ENCODE peak calls at places on chromosomes 12 and 14, in four cellular contexts. One of them, this sample, is unnamed. For H3K4me1, the result is how much of the 10 kb centered on the place peaks cover.

GRCh38 chr12:94855853-94856252 is 147.6 kb downstream of the NDUFA12 start:
- DNase-seq in stomach: no peak
- DNase-seq in esophagus muscularis mucosa: no peak
- DNase-seq in A549: no peak
- DNase-seq in this sample: no peak

GRCh38 chr12:28506271-28506670 is 316.0 kb downstream of the CCDC91 start:
- DNase-seq in esophagus muscularis mucosa: no peak
- DNase-seq in stomach: no peak
- DNase-seq in A549: no peak
- DNase-seq in this sample: no peak

GRCh38 chr14:64684091-64684490 is 20.1 kb upstream of the PLEKHG3 start:
- DNase-seq in A549: no peak
- DNase-seq in stomach: no peak
- DNase-seq in esophagus muscularis mucosa: no peak
- DNase-seq in this sample: no peak

GRCh38 chr12:97936165-97936564 is 473.6 kb downstream of the RMST start:
- DNase-seq in esophagus muscularis mucosa: no peak
- DNase-seq in stomach: no peak
- DNase-seq in A549: no peak
- DNase-seq in this sample: no peak

GRCh38 chr12:31004666-31005065 is 69.0 kb upstream of the DDX11 start:
- DNase-seq in esophagus muscularis mucosa: no peak
- DNase-seq in stomach: no peak
- DNase-seq in A549: no peak
- DNase-seq in this sample: no peak

GRCh38 chr12:46825526-46826414 is at the start of gene SLC38A4:
- DNase-seq in stomach: no peak
- DNase-seq in A549: no peak
- DNase-seq in esophagus muscularis mucosa: no peak
- DNase-seq in this sample: no peak

GRCh38 chr14:24978862-24979724 is 70.9 kb downstream of the STXBP6 start:
- DNase-seq in stomach: no peak
- DNase-seq in esophagus muscularis mucosa: no peak
- DNase-seq in A549: no peak
- DNase-seq in this sample: no peak

GRCh38 chr12:23488130-23488529 is 461.3 kb downstream of the SOX5 start:
- DNase-seq in esophagus muscularis mucosa: no peak
- DNase-seq in A549: no peak
- DNase-seq in stomach: no peak
- DNase-seq in this sample: no peak

GRCh38 chr12:114580306-114580705 is 103.7 kb downstream of the TBX3 start:
- DNase-seq in A549: no peak
- DNase-seq in esophagus muscularis mucosa: no peak
- DNase-seq in stomach: no peak
- DNase-seq in this sample: no peak

GRCh38 chr12:100329800-100330199 is 27.1 kb upstream of the SLC17A8 start:
- DNase-seq in stomach: no peak
- DNase-seq in esophagus muscularis mucosa: no peak
- DNase-seq in A549: no peak
- DNase-seq in this sample: no peak

GRCh38 chr12:89648211-89648930 is 60.3 kb downstream of the ATP2B1 start:
- DNase-seq in A549: no peak
- DNase-seq in esophagus muscularis mucosa: no peak
- DNase-seq in stomach: no peak
- DNase-seq in this sample: no peak

GRCh38 chr12:107385518-107385917 is 292.2 kb upstream of the CRY1 start:
- DNase-seq in esophagus muscularis mucosa: no peak
- DNase-seq in stomach: no peak
- DNase-seq in A549: peak
- DNase-seq in this sample: no peak

GRCh38 chr14:92747701-92748258 is 647 bp downstream of the LGMN start:
- DNase-seq in esophagus muscularis mucosa: no peak
- DNase-seq in stomach: no peak
- DNase-seq in A549: no peak
- DNase-seq in this sample: no peak

GRCh38 chr12:108846320-108846719 is 11.1 kb downstream of the SSH1 start:
- DNase-seq in stomach: no peak
- DNase-seq in A549: no peak
- DNase-seq in esophagus muscularis mucosa: no peak
- DNase-seq in this sample: no peak

GRCh38 chr12:11963841-11964471 is 106.8 kb upstream of the BCL2L14 start:
- DNase-seq in A549: no peak
- DNase-seq in esophagus muscularis mucosa: no peak
- DNase-seq in stomach: no peak
- DNase-seq in this sample: no peak

GRCh38 chr12:112107728-112108447 is 695 bp downstream of the NAA25 start:
- DNase-seq in esophagus muscularis mucosa: no peak
- DNase-seq in stomach: no peak
- DNase-seq in A549: peak
- DNase-seq in this sample: no peak

GRCh38 chr12:9127484-9127883 is 11.8 kb upstream of the A2M start:
- DNase-seq in A549: no peak
- DNase-seq in stomach: no peak
- DNase-seq in esophagus muscularis mucosa: no peak
- DNase-seq in this sample: no peak

GRCh38 chr12:104226672-104227071 is 11.1 kb downstream of the TXNRD1 start:
- DNase-seq in stomach: no peak
- DNase-seq in esophagus muscularis mucosa: no peak
- DNase-seq in A549: no peak
- DNase-seq in this sample: no peak

GRCh38 chr12:22100952-22101748 is 55.1 kb downstream of the CMAS start:
- DNase-seq in A549: peak
- DNase-seq in esophagus muscularis mucosa: no peak
- DNase-seq in stomach: peak
- DNase-seq in this sample: peak

GRCh38 chr12:95673576-95673975 is 117.0 kb downstream of the NTN4 start:
- DNase-seq in A549: no peak
- DNase-seq in esophagus muscularis mucosa: no peak
- DNase-seq in stomach: no peak
- DNase-seq in this sample: no peak

GRCh38 chr12:131536337-131536736 is 174.6 kb upstream of the SFSWAP start:
- DNase-seq in stomach: no peak
- DNase-seq in esophagus muscularis mucosa: no peak
- DNase-seq in A549: no peak
- DNase-seq in this sample: peak

GRCh38 chr12:113896194-113896593 is 69.9 kb downstream of the RBM19 start:
- DNase-seq in A549: no peak
- DNase-seq in stomach: no peak
- DNase-seq in esophagus muscularis mucosa: no peak
- DNase-seq in this sample: no peak

GRCh38 chr12:53326460-53327185 is 5.2 kb upstream of the AAAS start:
- DNase-seq in stomach: no peak
- DNase-seq in esophagus muscularis mucosa: no peak
- DNase-seq in A549: no peak
- DNase-seq in this sample: no peak

GRCh38 chr14:95196268-95196667 is 38.9 kb upstream of the DICER1 start:
- DNase-seq in A549: peak
- DNase-seq in stomach: no peak
- DNase-seq in esophagus muscularis mucosa: no peak
- DNase-seq in this sample: no peak

GRCh38 chr14:23056956-23057756 is at the start of gene CDH24:
- DNase-seq in esophagus muscularis mucosa: no peak
- DNase-seq in A549: peak
- DNase-seq in stomach: peak
- DNase-seq in this sample: peak

GRCh38 chr12:99954724-99955123 is 30.0 kb downstream of the ANKS1B start:
- DNase-seq in stomach: no peak
- DNase-seq in esophagus muscularis mucosa: no peak
- DNase-seq in A549: no peak
- DNase-seq in this sample: no peak

GRCh38 chr14:100438678-100439592 is 115.8 kb downstream of the SLC25A47 start:
- DNase-seq in esophagus muscularis mucosa: no peak
- DNase-seq in A549: peak
- DNase-seq in stomach: peak
- DNase-seq in this sample: no peak
- TF ChIP-seq EP300 in esophagus muscularis mucosa: no peak
- TF ChIP-seq EP300 in A549: peak
- TF ChIP-seq EP300 in stomach: no peak
- TF ChIP-seq EP300 in this sample: no peak

GRCh38 chr14:76922092-76922491 is 95.9 kb downstream of the LRRC74A start:
- DNase-seq in stomach: no peak
- DNase-seq in esophagus muscularis mucosa: no peak
- DNase-seq in A549: no peak
- DNase-seq in this sample: no peak

GRCh38 chr14:76922599-76922998 is 96.4 kb downstream of the LRRC74A start:
- DNase-seq in esophagus muscularis mucosa: no peak
- DNase-seq in stomach: no peak
- DNase-seq in A549: no peak
- DNase-seq in this sample: no peak

GRCh38 chr14:76924363-76925151 is 98.3 kb downstream of the LRRC74A start:
- DNase-seq in A549: peak
- DNase-seq in stomach: no peak
- DNase-seq in esophagus muscularis mucosa: no peak
- DNase-seq in this sample: no peak

GRCh38 chr14:76926521-76927251 is 100.5 kb downstream of the LRRC74A start:
- DNase-seq in esophagus muscularis mucosa: no peak
- DNase-seq in A549: no peak
- DNase-seq in stomach: no peak
- DNase-seq in this sample: peak

GRCh38 chr14:76923422-76924362 is 97.5 kb downstream of the LRRC74A start:
- DNase-seq in esophagus muscularis mucosa: no peak
- DNase-seq in stomach: no peak
- DNase-seq in A549: no peak
- DNase-seq in this sample: no peak
- H3K4me1 ChIP-seq in esophagus muscularis mucosa: half or more
- H3K4me1 ChIP-seq in stomach: half or more
- H3K4me1 ChIP-seq in A549: half or more
- H3K4me1 ChIP-seq in this sample: under half

DNA sequence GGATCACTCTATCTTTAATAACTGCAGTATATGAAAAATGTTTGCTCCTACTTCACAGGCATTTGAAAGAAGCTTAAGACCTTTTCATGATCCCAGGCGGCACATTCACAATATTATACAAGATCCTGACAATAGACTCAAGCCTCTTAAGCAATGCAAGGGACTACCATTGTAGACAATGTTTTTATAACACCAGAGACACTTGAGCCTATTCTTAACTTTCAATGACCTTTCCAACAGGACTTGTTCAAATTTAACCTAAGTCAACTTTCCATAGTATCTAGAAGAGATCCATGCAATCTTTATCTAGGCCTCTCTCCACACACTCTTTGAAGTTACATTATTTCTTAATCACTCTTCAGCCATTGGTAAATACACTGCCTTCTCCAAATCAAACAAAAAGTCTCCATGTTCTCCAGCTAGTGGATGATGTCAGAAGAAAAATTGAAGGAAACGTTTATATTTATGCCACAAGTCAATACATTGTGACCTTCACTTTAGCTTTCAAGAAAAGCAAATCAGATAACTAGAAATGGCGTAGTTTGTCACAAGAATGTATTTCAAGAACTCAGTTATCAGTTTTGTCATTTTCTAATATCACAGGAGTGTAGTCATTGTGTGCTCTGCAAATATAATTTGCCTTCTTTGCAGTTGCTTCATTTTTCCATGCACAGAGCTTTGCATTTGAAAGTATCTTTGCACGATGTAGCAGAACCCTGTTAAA is 41.2 kb downstream of the PHLDA1 start:
- DNase-seq in esophagus muscularis mucosa: no peak
- DNase-seq in stomach: no peak
- DNase-seq in A549: peak
- DNase-seq in this sample: no peak
- TF ChIP-seq EP300 in esophagus muscularis mucosa: no peak
- TF ChIP-seq EP300 in stomach: no peak
- TF ChIP-seq EP300 in A549: peak
- TF ChIP-seq EP300 in this sample: no peak

GRCh38 chr12:2402180-2402579 is 349.4 kb downstream of the CACNA1C start:
- DNase-seq in esophagus muscularis mucosa: no peak
- DNase-seq in stomach: no peak
- DNase-seq in A549: no peak
- DNase-seq in this sample: no peak
- H3K4me1 ChIP-seq in esophagus muscularis mucosa: under half
- H3K4me1 ChIP-seq in stomach: under half
- H3K4me1 ChIP-seq in A549: under half
- H3K4me1 ChIP-seq in this sample: under half

GRCh38 chr14:105737504-105738246 is 211.3 kb downstream of the TMEM121 start:
- DNase-seq in stomach: no peak
- DNase-seq in esophagus muscularis mucosa: no peak
- DNase-seq in A549: no peak
- DNase-seq in this sample: no peak
- TF ChIP-seq EP300 in stomach: no peak
- TF ChIP-seq EP300 in esophagus muscularis mucosa: no peak
- TF ChIP-seq EP300 in A549: no peak
- TF ChIP-seq EP300 in this sample: no peak

GRCh38 chr14:104697317-104697703 is 7.9 kb downstream of the INF2 start:
- DNase-seq in A549: no peak
- DNase-seq in stomach: no peak
- DNase-seq in esophagus muscularis mucosa: no peak
- DNase-seq in this sample: no peak
- H3K4me1 ChIP-seq in A549: half or more
- H3K4me1 ChIP-seq in stomach: half or more
- H3K4me1 ChIP-seq in esophagus muscularis mucosa: half or more
- H3K4me1 ChIP-seq in this sample: half or more

GRCh38 chr14:33207467-33208015 is 268.9 kb downstream of the NPAS3 start:
- DNase-seq in esophagus muscularis mucosa: no peak
- DNase-seq in stomach: no peak
- DNase-seq in A549: no peak
- DNase-seq in this sample: no peak
- TF ChIP-seq EP300 in esophagus muscularis mucosa: no peak
- TF ChIP-seq EP300 in stomach: no peak
- TF ChIP-seq EP300 in A549: no peak
- TF ChIP-seq EP300 in this sample: no peak

GRCh38 chr14:99573000-99573330 is 31.0 kb downstream of the CCDC85C start:
- DNase-seq in A549: no peak
- DNase-seq in esophagus muscularis mucosa: no peak
- DNase-seq in stomach: no peak
- DNase-seq in this sample: no peak
- H3K4me1 ChIP-seq in A549: half or more
- H3K4me1 ChIP-seq in esophagus muscularis mucosa: half or more
- H3K4me1 ChIP-seq in stomach: half or more
- H3K4me1 ChIP-seq in this sample: half or more

DNA sequence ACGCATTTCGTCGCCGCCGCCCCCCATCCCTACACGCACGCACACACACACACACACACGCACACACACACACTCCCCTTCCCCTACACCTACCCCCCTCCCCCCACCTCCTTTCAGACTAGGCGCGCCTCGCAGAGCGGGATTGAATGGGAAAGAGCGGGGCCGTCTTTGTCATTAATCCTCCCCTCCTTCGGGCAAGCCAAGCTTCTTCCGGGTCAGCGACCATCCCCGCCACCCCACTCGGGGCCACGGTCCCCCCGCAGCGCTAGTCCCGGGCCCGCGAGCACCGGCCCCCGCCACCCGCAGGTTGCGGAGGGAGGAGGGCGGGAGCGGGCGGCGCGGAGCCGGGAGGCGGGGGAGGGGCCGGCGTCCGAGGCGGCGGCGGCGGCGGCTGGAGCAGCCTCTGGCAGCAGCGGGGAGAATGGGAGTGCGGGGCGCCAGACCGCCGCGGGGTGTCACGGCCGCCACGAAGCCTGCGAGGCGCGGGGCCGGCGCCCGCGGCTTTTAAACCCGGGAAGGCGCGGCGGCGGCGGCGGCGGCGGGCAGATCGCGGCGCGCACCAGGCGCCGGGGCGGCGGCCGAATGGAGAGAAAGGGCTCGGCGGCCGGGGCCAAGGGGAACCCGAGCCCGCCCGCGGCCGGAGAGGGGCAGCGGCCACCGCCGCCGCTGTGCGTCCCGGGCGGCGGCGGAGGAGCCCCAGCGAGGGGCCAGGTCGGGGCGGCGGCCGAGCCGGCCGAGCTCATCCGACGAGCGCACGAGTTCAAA is at the start of gene TTC9:
- DNase-seq in esophagus muscularis mucosa: no peak
- DNase-seq in A549: no peak
- DNase-seq in stomach: peak
- DNase-seq in this sample: no peak
- TF ChIP-seq EP300 in esophagus muscularis mucosa: no peak
- TF ChIP-seq EP300 in A549: no peak
- TF ChIP-seq EP300 in stomach: no peak
- TF ChIP-seq EP300 in this sample: no peak